ENCODE peak calls at places on chromosomes 4 and X, in nine cellular contexts. One of them, this sample, is unnamed.

GRCh38 chr4:99685234-99685633 is 27.6 kb upstream of the C4orf54 start:
- DNase-seq in fibroblast of lung: no peak
- DNase-seq in endodermal cell: no peak
- DNase-seq in DND-41: no peak
- DNase-seq in K562: no peak
- DNase-seq in H9: no peak
- DNase-seq in MM.1S: no peak
- DNase-seq in astrocyte: no peak
- DNase-seq in endothelial cell of umbilical vein: no peak
- DNase-seq in this sample: no peak

GRCh38 chrX:2614911-2615310 is 76.2 kb upstream of the CD99 start:
- DNase-seq in fibroblast of lung: peak; percentile 78
- DNase-seq in endodermal cell: no peak
- DNase-seq in DND-41: no peak
- DNase-seq in K562: peak; percentile 14
- DNase-seq in H9: no peak
- DNase-seq in MM.1S: no peak
- DNase-seq in astrocyte: peak; percentile 75
- DNase-seq in endothelial cell of umbilical vein: peak; percentile 87
- DNase-seq in this sample: no peak

GRCh38 chr4:116926631-116927295 is 158.6 kb downstream of the TRAM1L1 start:
- DNase-seq in fibroblast of lung: no peak
- DNase-seq in endodermal cell: peak; percentile 52
- DNase-seq in DND-41: no peak
- DNase-seq in K562: no peak
- DNase-seq in H9: no peak
- DNase-seq in MM.1S: no peak
- DNase-seq in astrocyte: no peak
- DNase-seq in endothelial cell of umbilical vein: no peak
- DNase-seq in this sample: no peak

GRCh38 chr4:5030152-5030668 is 11.0 kb upstream of the CYTL1 start:
- DNase-seq in fibroblast of lung: no peak
- DNase-seq in endodermal cell: no peak
- DNase-seq in DND-41: no peak
- DNase-seq in K562: no peak
- DNase-seq in H9: no peak
- DNase-seq in MM.1S: no peak
- DNase-seq in astrocyte: no peak
- DNase-seq in endothelial cell of umbilical vein: peak; percentile 73
- DNase-seq in this sample: no peak

GRCh38 chrX:74232859-74233258 is 71.1 kb upstream of the ZCCHC13 start:
- DNase-seq in fibroblast of lung: peak; percentile 25
- DNase-seq in endodermal cell: no peak
- DNase-seq in DND-41: peak; percentile 4
- DNase-seq in K562: no peak
- DNase-seq in H9: no peak
- DNase-seq in MM.1S: no peak
- DNase-seq in astrocyte: peak; percentile 35
- DNase-seq in endothelial cell of umbilical vein: peak; percentile 33
- DNase-seq in this sample: no peak

GRCh38 chr4:153067376-153067775 is 131.3 kb downstream of the FHDC1 start:
- DNase-seq in fibroblast of lung: peak; percentile 24
- DNase-seq in endodermal cell: peak; percentile 62
- DNase-seq in DND-41: no peak
- DNase-seq in K562: peak; percentile 22
- DNase-seq in H9: no peak
- DNase-seq in MM.1S: no peak
- DNase-seq in astrocyte: peak; percentile 39
- DNase-seq in endothelial cell of umbilical vein: no peak
- DNase-seq in this sample: peak; percentile 47

GRCh38 chr4:168634276-168634802 is 137.5 kb downstream of the PALLD start:
- DNase-seq in fibroblast of lung: peak; percentile 95
- DNase-seq in endodermal cell: no peak
- DNase-seq in DND-41: no peak
- DNase-seq in K562: no peak
- DNase-seq in H9: no peak
- DNase-seq in MM.1S: no peak
- DNase-seq in astrocyte: peak; percentile 99
- DNase-seq in endothelial cell of umbilical vein: peak; percentile 56
- DNase-seq in this sample: no peak

GRCh38 chr4:87108142-87108546 is 112.3 kb downstream of the KLHL8 start:
- DNase-seq in fibroblast of lung: peak; percentile 84
- DNase-seq in endodermal cell: no peak
- DNase-seq in DND-41: no peak
- DNase-seq in K562: no peak
- DNase-seq in H9: no peak
- DNase-seq in MM.1S: no peak
- DNase-seq in astrocyte: peak; percentile 82
- DNase-seq in endothelial cell of umbilical vein: peak; percentile 58
- DNase-seq in this sample: no peak

GRCh38 chr4:174483792-174484191 is 38.5 kb downstream of the HPGD start:
- DNase-seq in fibroblast of lung: no peak
- DNase-seq in endodermal cell: no peak
- DNase-seq in DND-41: no peak
- DNase-seq in K562: no peak
- DNase-seq in H9: no peak
- DNase-seq in MM.1S: no peak
- DNase-seq in astrocyte: peak; percentile 47
- DNase-seq in endothelial cell of umbilical vein: no peak
- DNase-seq in this sample: no peak

GRCh38 chr4:64545593-64545992 is 136.3 kb upstream of the TECRL start:
- DNase-seq in fibroblast of lung: no peak
- DNase-seq in endodermal cell: no peak
- DNase-seq in DND-41: no peak
- DNase-seq in K562: no peak
- DNase-seq in H9: no peak
- DNase-seq in MM.1S: no peak
- DNase-seq in astrocyte: no peak
- DNase-seq in endothelial cell of umbilical vein: no peak
- DNase-seq in this sample: no peak

GRCh38 chrX:30060718-30061117 is 154.6 kb upstream of the MAGEB2 start:
- DNase-seq in fibroblast of lung: peak; percentile 11
- DNase-seq in endodermal cell: peak; percentile 59
- DNase-seq in DND-41: no peak
- DNase-seq in K562: no peak
- DNase-seq in H9: no peak
- DNase-seq in MM.1S: no peak
- DNase-seq in astrocyte: no peak
- DNase-seq in endothelial cell of umbilical vein: peak; percentile 19
- DNase-seq in this sample: no peak

GRCh38 chr4:16278178-16278577 is 51.9 kb upstream of the TAPT1 start:
- DNase-seq in fibroblast of lung: no peak
- DNase-seq in endodermal cell: no peak
- DNase-seq in DND-41: no peak
- DNase-seq in K562: no peak
- DNase-seq in H9: no peak
- DNase-seq in MM.1S: no peak
- DNase-seq in astrocyte: no peak
- DNase-seq in endothelial cell of umbilical vein: no peak
- DNase-seq in this sample: no peak

GRCh38 chr4:2366252-2367192 is 51.9 kb downstream of the ZFYVE28 start:
- DNase-seq in fibroblast of lung: peak; percentile 38
- DNase-seq in endodermal cell: peak; percentile 31
- DNase-seq in DND-41: no peak
- DNase-seq in K562: no peak
- DNase-seq in H9: no peak
- DNase-seq in MM.1S: no peak
- DNase-seq in astrocyte: no peak
- DNase-seq in endothelial cell of umbilical vein: no peak
- DNase-seq in this sample: no peak

GRCh38 chrX:31590581-31591113 is 518.8 kb upstream of the FTHL17 start:
- DNase-seq in fibroblast of lung: peak; percentile 69
- DNase-seq in endodermal cell: no peak
- DNase-seq in DND-41: no peak
- DNase-seq in K562: peak; percentile 14
- DNase-seq in H9: no peak
- DNase-seq in MM.1S: no peak
- DNase-seq in astrocyte: peak; percentile 65
- DNase-seq in endothelial cell of umbilical vein: peak; percentile 72
- DNase-seq in this sample: no peak

GRCh38 chr4:6999172-7000086 is 43.7 kb upstream of the TADA2B start:
- DNase-seq in fibroblast of lung: no peak
- DNase-seq in endodermal cell: peak; percentile 32
- DNase-seq in DND-41: no peak
- DNase-seq in K562: peak; percentile 30
- DNase-seq in H9: no peak
- DNase-seq in MM.1S: no peak
- DNase-seq in astrocyte: no peak
- DNase-seq in endothelial cell of umbilical vein: no peak
- DNase-seq in this sample: no peak

GRCh38 chr4:185120631-185120946 is 22.5 kb upstream of the SLC25A4 start:
- DNase-seq in fibroblast of lung: no peak
- DNase-seq in endodermal cell: peak; percentile 75
- DNase-seq in DND-41: no peak
- DNase-seq in K562: peak; percentile 39
- DNase-seq in H9: no peak
- DNase-seq in MM.1S: no peak
- DNase-seq in astrocyte: no peak
- DNase-seq in endothelial cell of umbilical vein: no peak
- DNase-seq in this sample: no peak

GRCh38 chrX:46551494-46552128 is 6.4 kb upstream of the ZNF674 start:
- DNase-seq in fibroblast of lung: peak; percentile 45
- DNase-seq in endodermal cell: peak; percentile 81
- DNase-seq in DND-41: no peak
- DNase-seq in K562: no peak
- DNase-seq in H9: peak; percentile 68
- DNase-seq in MM.1S: no peak
- DNase-seq in astrocyte: peak; percentile 77
- DNase-seq in endothelial cell of umbilical vein: no peak
- DNase-seq in this sample: no peak

GRCh38 chr4:47531241-47531953 is 46.3 kb downstream of the ATP10D start:
- DNase-seq in fibroblast of lung: peak; percentile 75
- DNase-seq in endodermal cell: peak; percentile 51
- DNase-seq in DND-41: peak; percentile 92
- DNase-seq in K562: no peak
- DNase-seq in H9: no peak
- DNase-seq in MM.1S: peak; percentile 93
- DNase-seq in astrocyte: peak; percentile 98
- DNase-seq in endothelial cell of umbilical vein: peak; percentile 81
- DNase-seq in this sample: peak; percentile 34

DNA sequence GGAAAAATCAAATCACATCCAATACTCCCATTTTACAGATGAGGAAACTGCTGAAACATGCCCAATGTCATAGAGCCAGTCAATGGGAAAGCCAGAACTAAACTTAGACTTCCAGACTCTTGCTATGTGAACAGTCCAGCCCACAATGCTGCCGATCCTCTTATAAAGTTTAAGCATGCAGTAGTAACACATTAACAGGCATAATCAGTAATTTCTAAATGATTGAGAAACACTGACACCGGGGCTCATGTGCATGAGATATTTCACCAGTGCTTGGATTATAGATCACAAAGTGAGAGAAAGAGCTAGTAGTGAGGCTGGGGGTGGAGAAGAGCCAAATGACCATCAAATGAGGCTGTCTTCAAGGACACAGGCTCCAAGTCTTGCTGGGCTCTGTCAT is 2.5 kb downstream of the BDH2 start:
- DNase-seq in fibroblast of lung: no peak
- DNase-seq in endodermal cell: no peak
- DNase-seq in DND-41: no peak
- DNase-seq in K562: no peak
- DNase-seq in H9: no peak
- DNase-seq in MM.1S: no peak
- DNase-seq in astrocyte: no peak
- DNase-seq in endothelial cell of umbilical vein: no peak
- DNase-seq in this sample: no peak
- TF ChIP-seq CTCF in fibroblast of lung: no peak
- TF ChIP-seq CTCF in endodermal cell: no peak
- TF ChIP-seq CTCF in DND-41: no peak
- TF ChIP-seq CTCF in K562: no peak
- TF ChIP-seq CTCF in H9: no peak
- TF ChIP-seq CTCF in MM.1S: no peak
- TF ChIP-seq CTCF in astrocyte: no peak
- TF ChIP-seq CTCF in endothelial cell of umbilical vein: no peak
- TF ChIP-seq CTCF in this sample: no peak

GRCh38 chr4:1212546-1213335 is 36.2 kb downstream of the CTBP1 start:
- DNase-seq in fibroblast of lung: no peak
- DNase-seq in endodermal cell: no peak
- DNase-seq in DND-41: no peak
- DNase-seq in K562: no peak
- DNase-seq in H9: no peak
- DNase-seq in MM.1S: no peak
- DNase-seq in astrocyte: no peak
- DNase-seq in endothelial cell of umbilical vein: no peak
- DNase-seq in this sample: no peak
- H3K9ac ChIP-seq in fibroblast of lung: peak overlapping the region; percentile 1
- H3K9ac ChIP-seq in endodermal cell: no peak overlapping the region
- H3K9ac ChIP-seq in DND-41: no peak overlapping the region
- H3K9ac ChIP-seq in K562: no peak overlapping the region
- H3K9ac ChIP-seq in H9: no peak overlapping the region
- H3K9ac ChIP-seq in MM.1S: no peak overlapping the region
- H3K9ac ChIP-seq in astrocyte: no peak overlapping the region
- H3K9ac ChIP-seq in endothelial cell of umbilical vein: no peak overlapping the region
- H3K9ac ChIP-seq in this sample: no peak overlapping the region

GRCh38 chrX:47880927-47881326 is 44.2 kb downstream of the ZNF81 start:
- DNase-seq in fibroblast of lung: no peak
- DNase-seq in endodermal cell: no peak
- DNase-seq in DND-41: no peak
- DNase-seq in K562: no peak
- DNase-seq in H9: no peak
- DNase-seq in MM.1S: no peak
- DNase-seq in astrocyte: no peak
- DNase-seq in endothelial cell of umbilical vein: no peak
- DNase-seq in this sample: no peak
- H3K9me3 ChIP-seq in fibroblast of lung: no peaks in the 10 kb centered on the region
- H3K9me3 ChIP-seq in endodermal cell: peaks cover 22% of the 10 kb centered on the region
- H3K9me3 ChIP-seq in DND-41: no peaks in the 10 kb centered on the region
- H3K9me3 ChIP-seq in K562: no peaks in the 10 kb centered on the region
- H3K9me3 ChIP-seq in H9: peaks cover 52% of the 10 kb centered on the region
- H3K9me3 ChIP-seq in MM.1S: no peaks in the 10 kb centered on the region
- H3K9me3 ChIP-seq in astrocyte: no peaks in the 10 kb centered on the region
- H3K9me3 ChIP-seq in endothelial cell of umbilical vein: no peaks in the 10 kb centered on the region
- H3K9me3 ChIP-seq in this sample: no peaks in the 10 kb centered on the region

GRCh38 chrX:79366556-79366887 is 612 bp downstream of the ITM2A start:
- DNase-seq in fibroblast of lung: no peak
- DNase-seq in endodermal cell: no peak
- DNase-seq in DND-41: no peak
- DNase-seq in K562: no peak
- DNase-seq in H9: no peak
- DNase-seq in MM.1S: no peak
- DNase-seq in astrocyte: no peak
- DNase-seq in endothelial cell of umbilical vein: no peak
- DNase-seq in this sample: no peak

GRCh38 chrX:79361192-79361870 is 5.8 kb downstream of the ITM2A start:
- DNase-seq in fibroblast of lung: no peak
- DNase-seq in endodermal cell: no peak
- DNase-seq in DND-41: no peak
- DNase-seq in K562: no peak
- DNase-seq in H9: no peak
- DNase-seq in MM.1S: no peak
- DNase-seq in astrocyte: no peak
- DNase-seq in endothelial cell of umbilical vein: no peak
- DNase-seq in this sample: no peak

GRCh38 chrX:79365591-79365990 is 1.5 kb downstream of the ITM2A start:
- DNase-seq in fibroblast of lung: no peak
- DNase-seq in endodermal cell: no peak
- DNase-seq in DND-41: no peak
- DNase-seq in K562: no peak
- DNase-seq in H9: no peak
- DNase-seq in MM.1S: no peak
- DNase-seq in astrocyte: no peak
- DNase-seq in endothelial cell of umbilical vein: no peak
- DNase-seq in this sample: no peak

GRCh38 chrX:79366888-79367749 is at the start of gene ITM2A:
- DNase-seq in fibroblast of lung: no peak
- DNase-seq in endodermal cell: peak; percentile 83
- DNase-seq in DND-41: no peak
- DNase-seq in K562: peak; percentile 60
- DNase-seq in H9: peak; percentile 60
- DNase-seq in MM.1S: peak; percentile 51
- DNase-seq in astrocyte: no peak
- DNase-seq in endothelial cell of umbilical vein: peak; percentile 0
- DNase-seq in this sample: peak; percentile 31

GRCh38 chrX:79364306-79364705 is 2.8 kb downstream of the ITM2A start:
- DNase-seq in fibroblast of lung: no peak
- DNase-seq in endodermal cell: no peak
- DNase-seq in DND-41: no peak
- DNase-seq in K562: no peak
- DNase-seq in H9: no peak
- DNase-seq in MM.1S: no peak
- DNase-seq in astrocyte: no peak
- DNase-seq in endothelial cell of umbilical vein: no peak
- DNase-seq in this sample: no peak
- TF ChIP-seq CTCF in fibroblast of lung: no peak
- TF ChIP-seq CTCF in endodermal cell: no peak
- TF ChIP-seq CTCF in DND-41: no peak
- TF ChIP-seq CTCF in K562: no peak
- TF ChIP-seq CTCF in H9: no peak
- TF ChIP-seq CTCF in MM.1S: no peak
- TF ChIP-seq CTCF in astrocyte: no peak
- TF ChIP-seq CTCF in endothelial cell of umbilical vein: no peak
- TF ChIP-seq CTCF in this sample: no peak